ENCODE peak calls at places on chromosomes 2 and 18, in six cellular contexts. One of them, this sample, is unnamed. For H3K9me2, the result is how much of the 10 kb centered on the place peaks cover.

GRCh38 chr2:135169900-135170753 is 118.0 kb downstream of the RAB3GAP1 start:
- DNase-seq in MM.1S: peak
- DNase-seq in HCT116: no peak
- DNase-seq in PC-3: no peak
- DNase-seq in SK-N-SH: no peak
- DNase-seq in GM23248: no peak
- DNase-seq in this sample: no peak

GRCh38 chr2:162926907-162927306 is 88.3 kb upstream of the KCNH7 start:
- DNase-seq in HCT116: no peak
- DNase-seq in GM23248: peak
- DNase-seq in SK-N-SH: no peak
- DNase-seq in MM.1S: no peak
- DNase-seq in PC-3: no peak
- DNase-seq in this sample: no peak

GRCh38 chr2:229980440-229981184 is 58.3 kb downstream of the FBXO36 start:
- DNase-seq in PC-3: peak
- DNase-seq in SK-N-SH: peak
- DNase-seq in HCT116: no peak
- DNase-seq in GM23248: peak
- DNase-seq in MM.1S: no peak
- DNase-seq in this sample: no peak

GRCh38 chr18:78901923-78902794 is 77.5 kb upstream of the SALL3 start:
- DNase-seq in SK-N-SH: no peak
- DNase-seq in PC-3: no peak
- DNase-seq in GM23248: no peak
- DNase-seq in HCT116: no peak
- DNase-seq in MM.1S: no peak
- DNase-seq in this sample: no peak

GRCh38 chr2:199806179-199806578 is 44.8 kb downstream of the FTCDNL1 start:
- DNase-seq in SK-N-SH: no peak
- DNase-seq in HCT116: no peak
- DNase-seq in MM.1S: no peak
- DNase-seq in PC-3: no peak
- DNase-seq in GM23248: no peak
- DNase-seq in this sample: no peak

GRCh38 chr18:2236232-2236631 is 335.1 kb downstream of the METTL4 start:
- DNase-seq in PC-3: no peak
- DNase-seq in GM23248: no peak
- DNase-seq in SK-N-SH: no peak
- DNase-seq in HCT116: no peak
- DNase-seq in MM.1S: no peak
- DNase-seq in this sample: no peak

GRCh38 chr2:223601932-223602676 is at the start of gene SCG2:
- DNase-seq in HCT116: peak
- DNase-seq in SK-N-SH: peak
- DNase-seq in MM.1S: peak
- DNase-seq in PC-3: peak
- DNase-seq in GM23248: peak
- DNase-seq in this sample: peak

GRCh38 chr2:9152975-9153402 is 53.6 kb upstream of the ASAP2 start:
- DNase-seq in MM.1S: no peak
- DNase-seq in PC-3: no peak
- DNase-seq in HCT116: no peak
- DNase-seq in SK-N-SH: no peak
- DNase-seq in GM23248: peak
- DNase-seq in this sample: no peak

GRCh38 chr2:53422979-53423378 is 344.6 kb upstream of the CHAC2 start:
- DNase-seq in HCT116: peak
- DNase-seq in PC-3: peak
- DNase-seq in GM23248: peak
- DNase-seq in MM.1S: peak
- DNase-seq in SK-N-SH: peak
- DNase-seq in this sample: peak

GRCh38 chr2:178306351-178307073 is 112.2 kb downstream of the OSBPL6 start:
- DNase-seq in PC-3: peak
- DNase-seq in HCT116: peak
- DNase-seq in MM.1S: peak
- DNase-seq in SK-N-SH: peak
- DNase-seq in GM23248: peak
- DNase-seq in this sample: peak

GRCh38 chr18:54743596-54743995 is 84.7 kb upstream of the RAB27B start:
- DNase-seq in HCT116: no peak
- DNase-seq in PC-3: no peak
- DNase-seq in MM.1S: no peak
- DNase-seq in SK-N-SH: no peak
- DNase-seq in GM23248: no peak
- DNase-seq in this sample: no peak

GRCh38 chr2:96111823-96112500 is 4.4 kb downstream of the ADRA2B start:
- DNase-seq in GM23248: no peak
- DNase-seq in PC-3: no peak
- DNase-seq in SK-N-SH: no peak
- DNase-seq in MM.1S: no peak
- DNase-seq in HCT116: no peak
- DNase-seq in this sample: peak

GRCh38 chr2:65381607-65382032 is 50.8 kb downstream of the SPRED2 start:
- DNase-seq in GM23248: no peak
- DNase-seq in HCT116: no peak
- DNase-seq in PC-3: no peak
- DNase-seq in SK-N-SH: no peak
- DNase-seq in MM.1S: no peak
- DNase-seq in this sample: no peak

GRCh38 chr18:77129150-77129551 is 3.4 kb downstream of the MBP start:
- DNase-seq in HCT116: no peak
- DNase-seq in MM.1S: no peak
- DNase-seq in GM23248: peak
- DNase-seq in SK-N-SH: no peak
- DNase-seq in PC-3: peak
- DNase-seq in this sample: peak

GRCh38 chr2:207202645-207203044 is 36.9 kb upstream of the KLF7 start:
- DNase-seq in GM23248: peak
- DNase-seq in PC-3: peak
- DNase-seq in SK-N-SH: no peak
- DNase-seq in MM.1S: peak
- DNase-seq in HCT116: peak
- DNase-seq in this sample: peak

GRCh38 chr2:104584393-104584792 is 269.5 kb upstream of the POU3F3 start:
- DNase-seq in GM23248: no peak
- DNase-seq in MM.1S: no peak
- DNase-seq in SK-N-SH: no peak
- DNase-seq in HCT116: no peak
- DNase-seq in PC-3: no peak
- DNase-seq in this sample: no peak

GRCh38 chr2:179614121-179614520 is 247.3 kb downstream of the ZNF385B start:
- DNase-seq in GM23248: peak
- DNase-seq in SK-N-SH: no peak
- DNase-seq in PC-3: no peak
- DNase-seq in MM.1S: no peak
- DNase-seq in HCT116: no peak
- DNase-seq in this sample: no peak

GRCh38 chr2:128640847-128641360 is 322.2 kb upstream of the HS6ST1 start:
- DNase-seq in SK-N-SH: no peak
- DNase-seq in PC-3: no peak
- DNase-seq in MM.1S: no peak
- DNase-seq in HCT116: no peak
- DNase-seq in GM23248: no peak
- DNase-seq in this sample: no peak
- H3K9me2 ChIP-seq in SK-N-SH: under half
- H3K9me2 ChIP-seq in PC-3: under half
- H3K9me2 ChIP-seq in MM.1S: under half
- H3K9me2 ChIP-seq in HCT116: under half
- H3K9me2 ChIP-seq in GM23248: under half
- H3K9me2 ChIP-seq in this sample: under half

GRCh38 chr2:239308696-239309397 is 92.0 kb downstream of the HDAC4 start:
- DNase-seq in MM.1S: no peak
- DNase-seq in GM23248: peak
- DNase-seq in HCT116: no peak
- DNase-seq in SK-N-SH: peak
- DNase-seq in PC-3: no peak
- DNase-seq in this sample: no peak

GRCh38 chr2:239307921-239308620 is 92.7 kb downstream of the HDAC4 start:
- DNase-seq in PC-3: no peak
- DNase-seq in SK-N-SH: no peak
- DNase-seq in HCT116: no peak
- DNase-seq in MM.1S: no peak
- DNase-seq in GM23248: peak
- DNase-seq in this sample: no peak

GRCh38 chr2:239311132-239312040 is 89.4 kb downstream of the HDAC4 start:
- DNase-seq in PC-3: no peak
- DNase-seq in GM23248: peak
- DNase-seq in HCT116: no peak
- DNase-seq in SK-N-SH: no peak
- DNase-seq in MM.1S: no peak
- DNase-seq in this sample: no peak

GRCh38 chr2:239310401-239311061 is 90.3 kb downstream of the HDAC4 start:
- DNase-seq in HCT116: no peak
- DNase-seq in PC-3: no peak
- DNase-seq in MM.1S: no peak
- DNase-seq in GM23248: no peak
- DNase-seq in SK-N-SH: no peak
- DNase-seq in this sample: no peak

GRCh38 chr2:239309398-239310245 is 91.2 kb downstream of the HDAC4 start:
- DNase-seq in GM23248: no peak
- DNase-seq in PC-3: no peak
- DNase-seq in HCT116: no peak
- DNase-seq in SK-N-SH: peak
- DNase-seq in MM.1S: no peak
- DNase-seq in this sample: no peak
- H3K9ac ChIP-seq in GM23248: peak
- H3K9ac ChIP-seq in PC-3: no peak
- H3K9ac ChIP-seq in HCT116: no peak
- H3K9ac ChIP-seq in SK-N-SH: no peak
- H3K9ac ChIP-seq in MM.1S: no peak
- H3K9ac ChIP-seq in this sample: no peak

GRCh38 chr2:73283545-73284295 is 558 bp downstream of the FBXO41 start:
- DNase-seq in HCT116: no peak
- DNase-seq in MM.1S: peak
- DNase-seq in SK-N-SH: no peak
- DNase-seq in PC-3: no peak
- DNase-seq in GM23248: no peak
- DNase-seq in this sample: peak

GRCh38 chr2:73286134-73286533 is 1.9 kb upstream of the FBXO41 start:
- DNase-seq in HCT116: no peak
- DNase-seq in GM23248: no peak
- DNase-seq in SK-N-SH: no peak
- DNase-seq in PC-3: no peak
- DNase-seq in MM.1S: no peak
- DNase-seq in this sample: no peak

GRCh38 chr2:73285162-73285739 is 973 bp upstream of the FBXO41 start:
- DNase-seq in HCT116: no peak
- DNase-seq in MM.1S: peak
- DNase-seq in PC-3: no peak
- DNase-seq in SK-N-SH: no peak
- DNase-seq in GM23248: no peak
- DNase-seq in this sample: peak

GRCh38 chr2:73282924-73283544 is 1.2 kb downstream of the FBXO41 start:
- DNase-seq in PC-3: no peak
- DNase-seq in HCT116: no peak
- DNase-seq in GM23248: no peak
- DNase-seq in SK-N-SH: no peak
- DNase-seq in MM.1S: no peak
- DNase-seq in this sample: no peak

GRCh38 chr2:73284296-73285161 is at the start of gene FBXO41:
- DNase-seq in SK-N-SH: peak
- DNase-seq in GM23248: peak
- DNase-seq in PC-3: peak
- DNase-seq in HCT116: no peak
- DNase-seq in MM.1S: peak
- DNase-seq in this sample: peak
- H3K27ac ChIP-seq in SK-N-SH: peak
- H3K27ac ChIP-seq in GM23248: no peak
- H3K27ac ChIP-seq in PC-3: no peak
- H3K27ac ChIP-seq in HCT116: peak
- H3K27ac ChIP-seq in MM.1S: no peak
- H3K27ac ChIP-seq in this sample: peak

GRCh38 chr2:240269380-240269779 is 128.9 kb upstream of the OTOS start:
- DNase-seq in HCT116: no peak
- DNase-seq in GM23248: no peak
- DNase-seq in PC-3: no peak
- DNase-seq in MM.1S: no peak
- DNase-seq in SK-N-SH: peak
- DNase-seq in this sample: no peak
- H3K9me2 ChIP-seq in HCT116: under half
- H3K9me2 ChIP-seq in GM23248: under half
- H3K9me2 ChIP-seq in PC-3: under half
- H3K9me2 ChIP-seq in MM.1S: under half
- H3K9me2 ChIP-seq in SK-N-SH: under half
- H3K9me2 ChIP-seq in this sample: under half

GRCh38 chr2:150468350-150468960 is 19.0 kb downstream of the RND3 start:
- DNase-seq in HCT116: no peak
- DNase-seq in MM.1S: no peak
- DNase-seq in GM23248: peak
- DNase-seq in SK-N-SH: no peak
- DNase-seq in PC-3: peak
- DNase-seq in this sample: no peak
- H3K9ac ChIP-seq in HCT116: no peak
- H3K9ac ChIP-seq in MM.1S: no peak
- H3K9ac ChIP-seq in GM23248: peak
- H3K9ac ChIP-seq in SK-N-SH: no peak
- H3K9ac ChIP-seq in PC-3: no peak
- H3K9ac ChIP-seq in this sample: no peak

GRCh38 chr2:148658807-148659722 is 14.5 kb downstream of the EPC2 start:
- DNase-seq in SK-N-SH: no peak
- DNase-seq in PC-3: peak
- DNase-seq in HCT116: no peak
- DNase-seq in GM23248: peak
- DNase-seq in MM.1S: peak
- DNase-seq in this sample: no peak
- H3K27ac ChIP-seq in SK-N-SH: no peak
- H3K27ac ChIP-seq in PC-3: no peak
- H3K27ac ChIP-seq in HCT116: no peak
- H3K27ac ChIP-seq in GM23248: peak
- H3K27ac ChIP-seq in MM.1S: peak
- H3K27ac ChIP-seq in this sample: no peak

GRCh38 chr2:63872571-63873328 is 31.1 kb downstream of the UGP2 start:
- DNase-seq in MM.1S: no peak
- DNase-seq in SK-N-SH: no peak
- DNase-seq in HCT116: no peak
- DNase-seq in GM23248: peak
- DNase-seq in PC-3: no peak
- DNase-seq in this sample: no peak
- H3K9me2 ChIP-seq in MM.1S: under half
- H3K9me2 ChIP-seq in SK-N-SH: under half
- H3K9me2 ChIP-seq in HCT116: under half
- H3K9me2 ChIP-seq in GM23248: under half
- H3K9me2 ChIP-seq in PC-3: under half
- H3K9me2 ChIP-seq in this sample: under half

GRCh38 chr2:47023332-47023731 is 107.7 kb upstream of the MCFD2 start:
- DNase-seq in HCT116: no peak
- DNase-seq in MM.1S: no peak
- DNase-seq in PC-3: no peak
- DNase-seq in GM23248: no peak
- DNase-seq in SK-N-SH: no peak
- DNase-seq in this sample: no peak
- H3K9ac ChIP-seq in HCT116: no peak
- H3K9ac ChIP-seq in MM.1S: no peak
- H3K9ac ChIP-seq in PC-3: no peak
- H3K9ac ChIP-seq in GM23248: no peak
- H3K9ac ChIP-seq in SK-N-SH: no peak
- H3K9ac ChIP-seq in this sample: no peak